ENCODE peak calls at places on chromosomes 6 and 20, in five cellular contexts. V is H1, B is mammary epithelial cell, M is mesendoderm, F is NT2/D1. C is an unnamed sample.
A peak's percentile ranks its signal among the peaks of the same experiment; 100 is the strongest.

GRCh38 chr6:125300992-125301434 is 754 bp downstream of the HDDC2 start:
- DNase-seq in V (no peak), B (no peak), M (peak; percentile 21), F (no peak), C (peak; percentile 66)

GRCh38 chr20:63009044-63009961 is 2.5 kb upstream of the BHLHE23 start:
- DNase-seq in V (peak; percentile 96), B (peak; percentile 55), M (peak; percentile 67), F (peak; percentile 57), C (peak; percentile 89)

GRCh38 chr20:61841551-61841950 is 224.1 kb downstream of the TAF4 start:
- DNase-seq in V (no peak), B (no peak), M (no peak), F (no peak), C (no peak)

GRCh38 chr6:43781572-43781928 is 11.5 kb downstream of the VEGFA start:
- DNase-seq in V (no peak), B (no peak), M (no peak), F (no peak), C (no peak)

GRCh38 chr6:118746100-118746874 is 94.9 kb upstream of the CEP85L start:
- DNase-seq in V (no peak), B (no peak), M (no peak), F (no peak), C (no peak)

GRCh38 chr6:133093957-133094356 is 147.2 kb upstream of the EYA4 start:
- DNase-seq in V (no peak), B (peak; percentile 56), M (no peak), F (no peak), C (no peak)

GRCh38 chr20:38386004-38386403 is 39.7 kb downstream of the LBP start:
- DNase-seq in V (no peak), B (no peak), M (no peak), F (no peak), C (no peak)

GRCh38 chr6:135087403-135087802 is 32.8 kb upstream of the HBS1L start:
- DNase-seq in V (no peak), B (no peak), M (peak; percentile 56), F (no peak), C (no peak)

GRCh38 chr20:2688041-2688591 is 4.5 kb upstream of the EBF4 start:
- DNase-seq in V (peak; percentile 77), B (no peak), M (peak; percentile 59), F (peak; percentile 68), C (peak; percentile 41)

GRCh38 chr6:95686858-95687257 is 109.5 kb downstream of the MANEA start:
- DNase-seq in V (no peak), B (no peak), M (no peak), F (no peak), C (no peak)

GRCh38 chr20:8133816-8134451 is 1.9 kb downstream of the PLCB1 start:
- DNase-seq in V (no peak), B (no peak), M (no peak), F (no peak), C (no peak)

GRCh38 chr20:41162396-41162795 is 25.1 kb downstream of the PLCG1 start:
- DNase-seq in V (no peak), B (no peak), M (no peak), F (no peak), C (no peak)

GRCh38 chr6:54244430-54244829 is 63.8 kb upstream of the TINAG start:
- DNase-seq in V (no peak), B (peak; percentile 10), M (peak; percentile 22), F (no peak), C (peak; percentile 70)

GRCh38 chr6:25340854-25341552 is 61.8 kb downstream of the CARMIL1 start:
- DNase-seq in V (no peak), B (no peak), M (peak; percentile 48), F (no peak), C (no peak)

GRCh38 chr6:39301606-39302005 is 12.6 kb downstream of the KCNK17 start:
- DNase-seq in V (peak; percentile 81), B (no peak), M (peak; percentile 81), F (no peak), C (no peak)

GRCh38 chr20:22379472-22379871 is 204.9 kb downstream of the FOXA2 start:
- DNase-seq in V (no peak), B (peak; percentile 99), M (no peak), F (no peak), C (no peak)

GRCh38 chr6:797479-798077 is 104.6 kb upstream of the EXOC2 start:
- DNase-seq in V (peak; percentile 53), B (peak; percentile 40), M (peak; percentile 47), F (peak; percentile 39), C (peak; percentile 89)

GRCh38 chr6:9914951-9915350 is 499.9 kb downstream of the TFAP2A start:
- DNase-seq in V (no peak), B (no peak), M (no peak), F (no peak), C (no peak)

GRCh38 chr6:55963301-55963700 is 87.9 kb upstream of the BMP5 start:
- DNase-seq in V (no peak), B (no peak), M (peak; percentile 39), F (no peak), C (no peak)

GRCh38 chr6:26575494-26575939 is 21.2 kb upstream of the ABT1 start:
- DNase-seq in V (no peak), B (peak; percentile 19), M (peak; percentile 85), F (no peak), C (peak; percentile 47)

GRCh38 chr6:139131736-139132285 is 3.1 kb upstream of the HECA start:
- DNase-seq in V (no peak), B (no peak), M (no peak), F (no peak), C (no peak)

GRCh38 chr6:53718597-53719460 is 53.3 kb upstream of the KLHL31 start:
- DNase-seq in V (no peak), B (peak; percentile 59), M (peak; percentile 72), F (peak; percentile 42), C (peak; percentile 89)

GRCh38 chr20:18524646-18525045 is 16.9 kb downstream of the SEC23B start:
- DNase-seq in V (no peak), B (peak; percentile 72), M (no peak), F (no peak), C (peak; percentile 51)

GRCh38 chr6:52590634-52590985 is 13.8 kb upstream of the TRAM2 start:
- DNase-seq in V (no peak), B (no peak), M (no peak), F (no peak), C (peak; percentile 76)

GRCh38 chr20:2693286-2693995 is 861 bp downstream of the EBF4 start:
- DNase-seq in V (peak; percentile 67), B (no peak), M (peak; percentile 40), F (no peak), C (peak; percentile 69)

GRCh38 chr20:17835240-17835940 is 133.2 kb downstream of the SNX5 start:
- DNase-seq in V (no peak), B (peak; percentile 65), M (peak; percentile 55), F (no peak), C (peak; percentile 91)

GRCh38 chr20:37385659-37386504 is 39.9 kb downstream of the SRC start:
- DNase-seq in V (no peak), B (no peak), M (no peak), F (no peak), C (no peak)

GRCh38 chr6:151239603-151240035 is at the start of gene AKAP12:
- DNase-seq in V (peak; percentile 78), B (no peak), M (peak; percentile 88), F (peak; percentile 39), C (no peak)

GRCh38 chr20:9699181-9699580 is 139.7 kb downstream of the PAK5 start:
- DNase-seq in V (no peak), B (peak; percentile 42), M (peak; percentile 16), F (no peak), C (peak; percentile 1)
- H3K4me3 ChIP-seq in V (no peak overlapping the region), B (no peak overlapping the region), M (no peak overlapping the region), F (no peak overlapping the region), C (no peak overlapping the region)

GRCh38 chr6:106475280-106475679 is 114.8 kb downstream of the CRYBG1 start:
- DNase-seq in V (no peak), B (no peak), M (no peak), F (no peak), C (no peak)
- H3K9ac ChIP-seq in V (no peak overlapping the region), B (no peak overlapping the region), M (no peak overlapping the region), F (no peak overlapping the region), C (no peak overlapping the region)

GRCh38 chr6:21134401-21134800 is 459.1 kb upstream of the SOX4 start:
- DNase-seq in V (no peak), B (no peak), M (no peak), F (no peak), C (no peak)

GRCh38 chr6:21132856-21133610 is 460.5 kb upstream of the SOX4 start:
- DNase-seq in V (no peak), B (no peak), M (no peak), F (no peak), C (no peak)

GRCh38 chr6:21133902-21134301 is 459.6 kb upstream of the SOX4 start:
- DNase-seq in V (no peak), B (no peak), M (peak; percentile 17), F (no peak), C (no peak)

GRCh38 chr6:21137708-21138358 is 455.7 kb upstream of the SOX4 start:
- DNase-seq in V (no peak), B (no peak), M (no peak), F (no peak), C (no peak)

DNA sequence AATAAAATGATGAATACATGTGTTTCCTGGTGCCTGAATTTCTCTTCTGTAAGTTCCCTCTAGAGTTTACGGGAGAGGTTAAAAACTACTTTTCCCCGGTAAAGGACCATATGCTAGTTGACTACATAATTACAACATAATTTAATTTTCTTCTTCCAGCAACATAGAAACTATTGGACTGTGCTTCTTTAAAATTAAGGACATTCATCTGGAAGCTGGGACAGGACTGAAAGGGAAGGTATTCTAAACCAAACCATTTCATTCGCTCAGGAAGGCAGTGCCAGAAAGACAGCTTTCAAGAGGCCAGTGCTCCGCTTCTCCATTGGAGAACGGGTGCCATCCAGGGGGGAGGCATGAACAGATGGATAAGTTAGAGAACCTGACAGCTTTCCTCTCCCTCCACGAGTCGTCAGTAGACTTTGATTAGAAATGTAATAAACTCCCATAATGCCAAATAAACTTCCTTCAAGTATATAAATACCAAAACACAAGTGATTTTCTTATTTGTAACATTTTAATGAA is 458.0 kb upstream of the SOX4 start:
- DNase-seq in V (no peak), B (no peak), M (no peak), F (no peak), C (no peak)
- H3K4me3 ChIP-seq in V (no peak overlapping the region), B (no peak overlapping the region), M (no peak overlapping the region), F (no peak overlapping the region), C (no peak overlapping the region)

GRCh38 chr20:24470031-24470781 is 777 bp downstream of the SYNDIG1 start:
- DNase-seq in V (peak; percentile 82), B (peak; percentile 57), M (peak; percentile 71), F (no peak), C (peak; percentile 6)
- H3K9ac ChIP-seq in V (peak overlapping the region; percentile 35), B (no peak overlapping the region), M (peak overlapping the region; percentile 71), F (peak overlapping the region; percentile 91), C (peak overlapping the region; percentile 80)

GRCh38 chr6:155417454-155417853 is 38.2 kb downstream of the NOX3 start:
- DNase-seq in V (no peak), B (no peak), M (no peak), F (no peak), C (peak; percentile 28)
- H3K4me3 ChIP-seq in V (no peak overlapping the region), B (no peak overlapping the region), M (no peak overlapping the region), F (no peak overlapping the region), C (peak overlapping the region; percentile 73)

GRCh38 chr6:111871725-111872520 is 1.3 kb downstream of the FYN start:
- DNase-seq in V (peak; percentile 66), B (peak; percentile 38), M (peak; percentile 84), F (no peak), C (peak; percentile 61)
- H3K9ac ChIP-seq in V (peak overlapping the region; percentile 41), B (peak overlapping the region; percentile 29), M (peak overlapping the region; percentile 72), F (peak overlapping the region; percentile 66), C (peak overlapping the region; percentile 84)

C was measured in adipocyte.